ENCODE peak calls at places on chromosomes 3 and 15, in four cellular contexts. One of them, this sample, is unnamed.

GRCh38 chr15:62163397-62163796 is 1.7 kb downstream of the C2CD4B start:
- DNase-seq in nucleus accumbens: no peak
- DNase-seq in left cardiac atrium: no peak
- DNase-seq in NCI-H460: no peak
- DNase-seq in this sample: no peak

GRCh38 chr3:114892117-114892870 is 254.8 kb downstream of the ZBTB20 start:
- DNase-seq in NCI-H460: no peak
- DNase-seq in left cardiac atrium: no peak
- DNase-seq in nucleus accumbens: no peak
- DNase-seq in this sample: no peak

GRCh38 chr3:126380011-126380768 is 14.5 kb upstream of the CFAP100 start:
- DNase-seq in nucleus accumbens: no peak
- DNase-seq in left cardiac atrium: no peak
- DNase-seq in NCI-H460: no peak
- DNase-seq in this sample: no peak

GRCh38 chr3:58719684-58720083 is 53.1 kb upstream of the FAM3D start:
- DNase-seq in nucleus accumbens: no peak
- DNase-seq in left cardiac atrium: no peak
- DNase-seq in NCI-H460: no peak
- DNase-seq in this sample: no peak

GRCh38 chr15:41955807-41956525 is 16.4 kb downstream of the EHD4 start:
- DNase-seq in left cardiac atrium: peak; percentile 42
- DNase-seq in nucleus accumbens: no peak
- DNase-seq in NCI-H460: no peak
- DNase-seq in this sample: no peak

GRCh38 chr15:28881170-28881569 is 4.6 kb upstream of the APBA2 start:
- DNase-seq in left cardiac atrium: no peak
- DNase-seq in nucleus accumbens: no peak
- DNase-seq in NCI-H460: no peak
- DNase-seq in this sample: no peak

GRCh38 chr15:36605626-36606263 is 26.3 kb downstream of the CDIN1 start:
- DNase-seq in nucleus accumbens: no peak
- DNase-seq in NCI-H460: no peak
- DNase-seq in left cardiac atrium: no peak
- DNase-seq in this sample: no peak

GRCh38 chr3:34009480-34009844 is 211.0 kb downstream of the PDCD6IP start:
- DNase-seq in left cardiac atrium: no peak
- DNase-seq in nucleus accumbens: no peak
- DNase-seq in NCI-H460: no peak
- DNase-seq in this sample: no peak

GRCh38 chr15:31390777-31391486 is 64.3 kb downstream of the KLF13 start:
- DNase-seq in left cardiac atrium: no peak
- DNase-seq in nucleus accumbens: no peak
- DNase-seq in NCI-H460: no peak
- DNase-seq in this sample: no peak

GRCh38 chr15:93703092-93703785 is 528.1 kb upstream of the MCTP2 start:
- DNase-seq in nucleus accumbens: no peak
- DNase-seq in NCI-H460: no peak
- DNase-seq in left cardiac atrium: no peak
- DNase-seq in this sample: no peak

GRCh38 chr15:38886315-38887163 is 321.9 kb upstream of the RASGRP1 start:
- DNase-seq in left cardiac atrium: no peak
- DNase-seq in NCI-H460: peak; percentile 59
- DNase-seq in nucleus accumbens: no peak
- DNase-seq in this sample: no peak

GRCh38 chr3:107992976-107993684 is 97.7 kb downstream of the CD47 start:
- DNase-seq in NCI-H460: no peak
- DNase-seq in left cardiac atrium: no peak
- DNase-seq in nucleus accumbens: no peak
- DNase-seq in this sample: no peak

GRCh38 chr3:183074881-183075280 is 24.4 kb downstream of the MCCC1 start:
- DNase-seq in nucleus accumbens: no peak
- DNase-seq in NCI-H460: no peak
- DNase-seq in left cardiac atrium: no peak
- DNase-seq in this sample: no peak

GRCh38 chr15:79858469-79858868 is 38.3 kb downstream of the MTHFS start:
- DNase-seq in NCI-H460: no peak
- DNase-seq in left cardiac atrium: no peak
- DNase-seq in nucleus accumbens: no peak
- DNase-seq in this sample: no peak

GRCh38 chr15:49855917-49856637 is 235.2 kb downstream of the DTWD1 start:
- DNase-seq in nucleus accumbens: no peak
- DNase-seq in left cardiac atrium: no peak
- DNase-seq in NCI-H460: peak; percentile 97
- DNase-seq in this sample: no peak

GRCh38 chr15:90340345-90340744 is 11.7 kb upstream of the ZNF774 start:
- DNase-seq in left cardiac atrium: no peak
- DNase-seq in NCI-H460: no peak
- DNase-seq in nucleus accumbens: no peak
- DNase-seq in this sample: no peak

GRCh38 chr15:79595995-79596622 is 164.0 kb downstream of the MINAR1 start:
- DNase-seq in left cardiac atrium: peak; percentile 29
- DNase-seq in nucleus accumbens: peak; percentile 14
- DNase-seq in NCI-H460: peak; percentile 87
- DNase-seq in this sample: peak; percentile 77

GRCh38 chr3:38707730-38708129 is 58.2 kb upstream of the SCN5A start:
- DNase-seq in nucleus accumbens: no peak
- DNase-seq in left cardiac atrium: no peak
- DNase-seq in NCI-H460: no peak
- DNase-seq in this sample: no peak

GRCh38 chr3:112463250-112463649 is 36.0 kb downstream of the BTLA start:
- DNase-seq in NCI-H460: no peak
- DNase-seq in left cardiac atrium: no peak
- DNase-seq in nucleus accumbens: no peak
- DNase-seq in this sample: no peak

GRCh38 chr3:43423142-43423541 is 136.8 kb downstream of the SNRK start:
- DNase-seq in nucleus accumbens: peak; percentile 13
- DNase-seq in NCI-H460: no peak
- DNase-seq in left cardiac atrium: peak; percentile 30
- DNase-seq in this sample: no peak

GRCh38 chr3:8607285-8608040 is 37.1 kb downstream of the SSUH2 start:
- DNase-seq in nucleus accumbens: peak; percentile 52
- DNase-seq in NCI-H460: peak; percentile 15
- DNase-seq in left cardiac atrium: peak; percentile 73
- DNase-seq in this sample: no peak

GRCh38 chr15:63601727-63602185 is 4.6 kb downstream of the FBXL22 start:
- DNase-seq in left cardiac atrium: no peak
- DNase-seq in NCI-H460: no peak
- DNase-seq in nucleus accumbens: peak; percentile 19
- DNase-seq in this sample: no peak

GRCh38 chr3:29642393-29643033 is 361.6 kb downstream of the RBMS3 start:
- DNase-seq in nucleus accumbens: no peak
- DNase-seq in NCI-H460: no peak
- DNase-seq in left cardiac atrium: peak; percentile 32
- DNase-seq in this sample: no peak

GRCh38 chr3:112376413-112376812 is 43.5 kb downstream of the CD200 start:
- DNase-seq in NCI-H460: no peak
- DNase-seq in left cardiac atrium: no peak
- DNase-seq in nucleus accumbens: no peak
- DNase-seq in this sample: no peak

GRCh38 chr3:139295040-139295439 is 48.8 kb upstream of the MRPS22 start:
- DNase-seq in nucleus accumbens: no peak
- DNase-seq in NCI-H460: no peak
- DNase-seq in left cardiac atrium: no peak
- DNase-seq in this sample: no peak

GRCh38 chr15:31264534-31265089 is 62.0 kb upstream of the KLF13 start:
- DNase-seq in nucleus accumbens: no peak
- DNase-seq in left cardiac atrium: no peak
- DNase-seq in NCI-H460: no peak
- DNase-seq in this sample: no peak

GRCh38 chr3:153162513-153163348 is 705 bp downstream of the RAP2B start:
- DNase-seq in NCI-H460: no peak
- DNase-seq in nucleus accumbens: peak; percentile 55
- DNase-seq in left cardiac atrium: peak; percentile 47
- DNase-seq in this sample: no peak

GRCh38 chr15:29268706-29269484 is 727 bp downstream of the NSMCE3 start:
- DNase-seq in nucleus accumbens: peak; percentile 57
- DNase-seq in NCI-H460: peak; percentile 9
- DNase-seq in left cardiac atrium: peak; percentile 29
- DNase-seq in this sample: no peak

GRCh38 chr3:63390831-63391230 is 112.7 kb downstream of the SYNPR start:
- DNase-seq in nucleus accumbens: no peak
- DNase-seq in left cardiac atrium: no peak
- DNase-seq in NCI-H460: no peak
- DNase-seq in this sample: no peak

GRCh38 chr15:67143646-67144045 is 78.2 kb downstream of the SMAD3 start:
- DNase-seq in left cardiac atrium: no peak
- DNase-seq in NCI-H460: no peak
- DNase-seq in nucleus accumbens: no peak
- DNase-seq in this sample: no peak

GRCh38 chr3:17674082-17674686 is 68.2 kb downstream of the TBC1D5 start:
- DNase-seq in nucleus accumbens: no peak
- DNase-seq in left cardiac atrium: no peak
- DNase-seq in NCI-H460: no peak
- DNase-seq in this sample: no peak

GRCh38 chr3:35721628-35722027 is 82.3 kb downstream of the ARPP21 start:
- DNase-seq in nucleus accumbens: no peak
- DNase-seq in NCI-H460: no peak
- DNase-seq in left cardiac atrium: no peak
- DNase-seq in this sample: no peak

GRCh38 chr3:4885322-4885721 is 93.9 kb upstream of the BHLHE40 start:
- DNase-seq in left cardiac atrium: no peak
- DNase-seq in nucleus accumbens: no peak
- DNase-seq in NCI-H460: no peak
- DNase-seq in this sample: no peak

GRCh38 chr15:27454281-27455060 is 483.5 kb downstream of the GABRG3 start:
- DNase-seq in left cardiac atrium: no peak
- DNase-seq in NCI-H460: peak; percentile 93
- DNase-seq in nucleus accumbens: no peak
- DNase-seq in this sample: peak; percentile 27